ENCODE peak calls at places on chromosomes 4 and X, in nine cellular contexts. I is uterus; G is aorta; Q is endodermal cell; A is naive thymus-derived CD4-positive, alpha-beta T cell; V is neuronal stem cell; H is IMR-90; F is heart right ventricle; O is upper lobe of right lung. M is an unnamed sample. For H3K36me3 and H3K9me3, the result is how much of the 10 kb centered on the place peaks cover.

GRCh38 chr4:25559508-25559907 is 96.1 kb upstream of the SLC34A2 start:
- DNase-seq in I (no peak), G (no peak), Q (no peak), A (no peak), V (no peak), H (no peak), F (no peak), O (no peak), M (no peak)

GRCh38 chrX:9519546-9520210 is 54.8 kb downstream of the TBL1X start:
- DNase-seq in I (peak), G (no peak), Q (no peak), A (no peak), V (no peak), H (no peak), F (no peak), O (no peak), M (no peak)

GRCh38 chr4:139239127-139239772 is 40.8 kb downstream of the MGARP start:
- DNase-seq in I (no peak), G (no peak), Q (no peak), A (no peak), V (no peak), H (no peak), F (no peak), O (no peak), M (no peak)

GRCh38 chr4:2336659-2337058 is 74.8 kb upstream of the MXD4 start:
- DNase-seq in I (no peak), G (no peak), Q (no peak), A (no peak), V (no peak), H (no peak), F (no peak), O (no peak), M (no peak)

GRCh38 chr4:53932784-53933183 is 131.6 kb downstream of the CHIC2 start:
- DNase-seq in I (no peak), G (no peak), Q (no peak), A (no peak), V (no peak), H (peak), F (no peak), O (no peak), M (no peak)

GRCh38 chrX:119040432-119040831 is 32.4 kb upstream of the CT47C1 start:
- DNase-seq in I (no peak), G (no peak), Q (peak), A (no peak), V (no peak), H (no peak), F (no peak), O (no peak), M (no peak)

GRCh38 chr4:144580421-144580820 is 65.5 kb upstream of the HHIP start:
- DNase-seq in I (no peak), G (no peak), Q (no peak), A (no peak), V (no peak), H (no peak), F (no peak), O (no peak), M (no peak)

GRCh38 chr4:37542749-37543148 is 143.4 kb downstream of the RELL1 start:
- DNase-seq in I (no peak), G (no peak), Q (no peak), A (no peak), V (no peak), H (no peak), F (no peak), O (no peak), M (no peak)

GRCh38 chrX:45667666-45668065 is 467.0 kb upstream of the DIPK2B start:
- DNase-seq in I (no peak), G (no peak), Q (no peak), A (no peak), V (no peak), H (peak), F (no peak), O (no peak), M (no peak)

GRCh38 chr4:93684571-93684970 is 144.0 kb upstream of the ATOH1 start:
- DNase-seq in I (no peak), G (no peak), Q (no peak), A (no peak), V (no peak), H (no peak), F (no peak), O (no peak), M (no peak)

GRCh38 chr4:163665521-163666334 is 171.2 kb downstream of the TMA16 start:
- DNase-seq in I (no peak), G (no peak), Q (no peak), A (no peak), V (no peak), H (no peak), F (no peak), O (no peak), M (no peak)

GRCh38 chr4:101724093-101724492 is 66.4 kb upstream of the BANK1 start:
- DNase-seq in I (no peak), G (no peak), Q (no peak), A (no peak), V (no peak), H (no peak), F (no peak), O (no peak), M (no peak)

GRCh38 chr4:8403173-8403753 is 37.3 kb downstream of the ACOX3 start:
- DNase-seq in I (peak), G (peak), Q (peak), A (no peak), V (peak), H (peak), F (peak), O (peak), M (peak)

GRCh38 chrX:29911673-29912072 is 303.7 kb upstream of the MAGEB2 start:
- DNase-seq in I (no peak), G (no peak), Q (no peak), A (no peak), V (no peak), H (no peak), F (no peak), O (no peak), M (no peak)

GRCh38 chr4:170087163-170087700 is 2.5 kb downstream of the AADAT start:
- DNase-seq in I (no peak), G (no peak), Q (no peak), A (no peak), V (no peak), H (no peak), F (no peak), O (no peak), M (no peak)

GRCh38 chr4:139454646-139455045 is 725 bp downstream of the RAB33B start:
- DNase-seq in I (no peak), G (no peak), Q (no peak), A (no peak), V (no peak), H (no peak), F (no peak), O (no peak), M (no peak)

GRCh38 chr4:127045872-127046271 is 586.9 kb upstream of the INTU start:
- DNase-seq in I (no peak), G (no peak), Q (no peak), A (no peak), V (no peak), H (no peak), F (no peak), O (no peak), M (no peak)

GRCh38 chr4:83269256-83269655 is 15.3 kb downstream of the COQ2 start:
- DNase-seq in I (no peak), G (no peak), Q (no peak), A (no peak), V (no peak), H (no peak), F (no peak), O (no peak), M (no peak)

DNA sequence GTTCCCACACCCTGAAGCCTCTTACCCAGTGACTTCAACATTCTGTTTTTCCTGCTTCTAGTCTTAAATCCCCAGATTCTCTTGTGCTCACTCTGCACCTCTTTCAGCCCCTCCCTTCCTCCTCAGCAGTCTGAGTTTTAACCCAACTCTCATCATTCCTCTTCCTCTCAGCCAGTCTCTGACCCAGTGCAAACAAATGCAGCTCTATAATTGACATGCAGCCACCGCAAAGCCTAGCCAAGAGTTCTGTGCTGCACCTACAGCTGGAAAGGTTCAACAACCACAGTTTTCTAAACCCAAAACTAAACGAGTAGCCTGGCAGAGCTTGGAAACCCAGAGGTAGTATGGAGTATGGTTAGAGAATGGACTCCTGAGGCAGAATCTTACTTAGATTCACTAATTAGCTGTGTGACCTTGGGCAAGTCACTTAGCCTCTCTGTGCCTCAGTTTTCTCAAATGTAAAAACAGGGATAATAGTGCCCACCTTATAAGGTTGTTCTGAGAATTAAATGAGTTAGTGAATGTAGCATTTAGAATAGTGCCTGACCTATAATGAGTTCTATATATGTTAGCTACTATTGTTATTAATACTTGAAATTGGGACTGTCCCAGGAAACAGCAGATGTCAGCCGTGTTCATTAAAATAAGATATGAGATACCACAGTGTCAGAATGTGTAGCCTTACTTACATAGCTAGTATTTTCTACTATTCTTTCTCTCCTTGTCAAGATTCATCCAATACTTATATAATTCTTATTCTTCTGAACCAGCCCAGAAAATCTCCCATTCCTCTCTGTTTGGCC is 3.5 kb downstream of the TMEM154 start:
- DNase-seq in I (no peak), G (no peak), Q (no peak), A (no peak), V (no peak), H (no peak), F (no peak), O (no peak), M (no peak)
- H3K27ac ChIP-seq in I (no peak), G (no peak), Q (no peak), A (no peak), V (no peak), H (no peak), F (no peak), O (no peak), M (no peak)

GRCh38 chr4:42588909-42589308 is 68.0 kb downstream of the ATP8A1 start:
- DNase-seq in I (no peak), G (no peak), Q (no peak), A (no peak), V (no peak), H (no peak), F (no peak), O (no peak), M (no peak)
- H3K36me3 ChIP-seq in I (under half), G (under half), Q (under half), A (under half), V (under half), H (under half), F (under half), O (under half), M (under half)

GRCh38 chr4:17218801-17219200 is 293.1 kb downstream of the QDPR start:
- DNase-seq in I (no peak), G (no peak), Q (no peak), A (no peak), V (no peak), H (no peak), F (no peak), O (no peak), M (no peak)
- H3K9me3 ChIP-seq in I (under half), G (under half), Q (under half), A (under half), V (under half), H (under half), F (under half), O (under half), M (under half)

DNA sequence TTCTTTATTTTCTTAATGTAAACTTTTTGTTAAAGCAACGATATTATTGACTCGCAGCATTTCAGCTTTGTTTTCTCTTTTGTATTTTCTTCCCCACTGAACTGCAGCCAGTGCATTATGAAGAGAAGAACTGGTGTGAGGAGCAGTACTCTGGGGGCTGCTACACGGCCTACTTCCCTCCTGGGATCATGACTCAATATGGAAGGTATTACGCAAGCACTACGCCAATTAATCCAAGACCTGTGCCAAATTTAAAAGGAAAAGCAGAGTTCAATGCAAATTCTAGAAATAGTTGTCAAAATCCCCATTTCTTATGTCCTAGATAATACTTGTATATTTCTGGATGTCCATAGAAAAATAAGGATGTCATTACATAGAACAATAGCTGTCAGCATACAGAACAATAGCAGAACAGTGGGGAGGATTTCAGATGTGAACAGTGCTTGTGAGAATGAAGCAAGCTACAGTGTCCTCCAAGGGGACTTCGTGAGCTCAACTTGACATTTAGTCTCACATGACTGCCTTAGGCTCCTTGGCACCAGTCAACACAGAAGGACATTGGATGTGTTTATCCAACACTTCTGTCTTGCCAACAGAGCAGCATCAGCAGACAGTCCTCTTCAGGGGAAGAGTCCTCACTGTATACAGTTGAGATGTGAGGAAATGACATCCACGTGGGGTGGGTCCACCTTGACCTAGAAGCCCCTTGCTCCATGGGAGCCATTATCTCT is 85.9 kb downstream of the MAOA start:
- DNase-seq in I (peak), G (no peak), Q (no peak), A (no peak), V (no peak), H (no peak), F (no peak), O (no peak), M (no peak)
- H3K27ac ChIP-seq in I (peak), G (no peak), Q (no peak), A (no peak), V (no peak), H (no peak), F (no peak), O (no peak), M (no peak)

DNA sequence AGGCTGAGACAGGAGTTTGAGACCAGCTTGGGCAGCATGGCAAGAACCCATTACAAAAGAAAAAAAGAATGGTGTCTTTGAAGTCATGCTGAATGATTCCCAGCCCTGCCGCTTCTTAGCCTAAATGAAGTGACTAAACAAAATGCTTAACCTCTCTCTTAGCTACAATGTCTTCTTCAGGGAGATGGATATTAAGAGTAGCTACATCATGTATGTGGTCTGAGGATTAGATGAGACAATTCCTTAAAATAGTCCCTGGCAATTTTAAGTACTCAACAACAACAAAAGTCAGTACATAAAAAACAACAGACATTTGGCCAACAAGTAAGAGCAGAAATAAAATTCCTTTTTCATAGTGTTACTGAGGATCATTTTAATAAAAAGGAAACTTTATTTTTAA is 64.3 kb upstream of the COX18 start:
- DNase-seq in I (no peak), G (no peak), Q (no peak), A (no peak), V (no peak), H (no peak), F (no peak), O (no peak), M (no peak)
- H3K36me3 ChIP-seq in I (under half), G (under half), Q (half or more), A (under half), V (under half), H (under half), F (half or more), O (half or more), M (half or more)